ENCODE peak calls at places on chromosomes 1 and 21, in eight cellular contexts. H, J, M, N, E, I, Q and X are unnamed samples.

GRCh38 chr21:38349111-38349746 is 92.4 kb downstream of the KCNJ15 start:
- DNase-seq in J (no peak), N (peak; percentile 35), E (no peak), H (no peak), M (no peak), Q (no peak), I (no peak), X (no peak)

GRCh38 chr1:187009320-187009719 is 180.6 kb downstream of the PLA2G4A start:
- DNase-seq in I (no peak), J (no peak), Q (no peak), N (no peak), E (no peak), H (no peak), M (no peak), X (no peak)

GRCh38 chr1:87702455-87702854 is 373.8 kb downstream of the LMO4 start:
- DNase-seq in H (no peak), E (no peak), I (no peak), Q (no peak), N (no peak), J (no peak), M (no peak), X (no peak)

GRCh38 chr1:246096356-246096755 is 410.7 kb downstream of the SMYD3 start:
- DNase-seq in J (no peak), I (no peak), H (no peak), E (no peak), M (no peak), Q (no peak), N (no peak), X (no peak)

GRCh38 chr1:244303610-244303969 is 148.1 kb downstream of the ADSS2 start:
- DNase-seq in J (no peak), H (no peak), N (no peak), M (no peak), E (no peak), I (no peak), Q (no peak), X (no peak)

GRCh38 chr1:63051356-63051755 is 267.4 kb downstream of the ATG4C start:
- DNase-seq in I (no peak), H (no peak), N (no peak), Q (no peak), E (no peak), J (no peak), M (no peak), X (no peak)

GRCh38 chr1:31912087-31912780 is 25.9 kb downstream of the PTP4A2 start:
- DNase-seq in Q (no peak), J (no peak), H (no peak), N (no peak), E (no peak), M (no peak), I (no peak), X (no peak)

GRCh38 chr1:22591576-22591975 is 28.3 kb downstream of the EPHA8 start:
- DNase-seq in H (no peak), J (no peak), I (no peak), N (no peak), E (no peak), M (no peak), Q (no peak), X (no peak)